ENCODE peak calls at places on chromosomes 3 and 15, in four cellular contexts. S, A, D and Z are unnamed samples.

GRCh38 chr3:83457516-83457915 is 1501.3 kb upstream of the CADM2 start:
- DNase-seq in S (no peak), A (no peak), D (no peak), Z (no peak)

GRCh38 chr3:171458056-171458856 is 1.9 kb downstream of the TNIK start:
- DNase-seq in A (peak), D (no peak), S (peak), Z (no peak)

GRCh38 chr3:118863731-118864322 is 170.8 kb downstream of the IGSF11 start:
- DNase-seq in S (peak), A (no peak), D (no peak), Z (no peak)

GRCh38 chr3:73581134-73581846 is 43.5 kb downstream of the PDZRN3 start:
- DNase-seq in D (no peak), S (no peak), A (no peak), Z (no peak)

GRCh38 chr3:173970206-173970605 is 572.7 kb downstream of the NLGN1 start:
- DNase-seq in A (no peak), S (no peak), D (no peak), Z (no peak)

GRCh38 chr3:99644741-99645140 is 6.3 kb downstream of the COL8A1 start:
- DNase-seq in D (no peak), A (no peak), S (no peak), Z (no peak)

GRCh38 chr3:142645236-142645793 is 49.1 kb downstream of the PLS1 start:
- DNase-seq in S (peak), D (no peak), A (no peak), Z (no peak)

GRCh38 chr3:48950051-48950450 is 31.4 kb downstream of the ARIH2 start:
- DNase-seq in A (no peak), D (no peak), S (no peak), Z (no peak)

GRCh38 chr15:92121047-92121446 is 267.5 kb downstream of the SLCO3A1 start:
- DNase-seq in S (no peak), A (no peak), D (no peak), Z (no peak)

GRCh38 chr3:71228156-71228885 is 355.2 kb downstream of the FOXP1 start:
- DNase-seq in A (no peak), S (no peak), D (no peak), Z (peak)

GRCh38 chr3:133891662-133892389 is 3.9 kb downstream of the RAB6B start:
- DNase-seq in S (no peak), A (no peak), D (no peak), Z (no peak)

GRCh38 chr15:62469874-62470688 is 305.0 kb upstream of the C2CD4B start:
- DNase-seq in D (no peak), A (no peak), S (peak), Z (no peak)